ENCODE peak calls at places on chromosomes 5 and 9, in seven cellular contexts. M, E, L, U, F, N and R are unnamed samples. For H3K4me1, the result is how much of the 10 kb centered on the place peaks cover.

GRCh38 chr9:93958875-93959682 is 3.9 kb upstream of the BARX1 start:
- DNase-seq in E (no peak), L (no peak), F (no peak), U (peak), M (no peak), N (no peak), R (no peak)

GRCh38 chr9:79975471-79976316 is 403.9 kb downstream of the TLE4 start:
- DNase-seq in E (no peak), L (no peak), M (no peak), U (no peak), N (no peak), F (no peak), R (no peak)

GRCh38 chr9:37178742-37179141 is 58.4 kb downstream of the ZCCHC7 start:
- DNase-seq in E (no peak), F (no peak), N (no peak), L (no peak), U (no peak), M (no peak), R (no peak)

GRCh38 chr5:154606675-154607321 is 128.8 kb upstream of the HAND1 start:
- DNase-seq in L (no peak), E (no peak), U (no peak), F (no peak), M (no peak), N (no peak), R (no peak)

GRCh38 chr5:118580959-118581358 is 407.4 kb downstream of the DTWD2 start:
- DNase-seq in F (no peak), U (no peak), M (no peak), L (no peak), E (no peak), N (no peak), R (no peak)

GRCh38 chr5:10485142-10485795 is 43.6 kb downstream of the ROPN1L start:
- DNase-seq in E (no peak), L (no peak), F (peak), M (peak), N (no peak), U (peak), R (peak)

GRCh38 chr9:110027624-110028023 is 180.3 kb downstream of the C9orf152 start:
- DNase-seq in N (no peak), M (no peak), L (no peak), F (peak), E (no peak), U (no peak), R (no peak)

GRCh38 chr9:124972241-124972770 is 31.4 kb upstream of the GOLGA1 start:
- DNase-seq in N (no peak), L (no peak), E (no peak), M (no peak), F (no peak), U (no peak), R (no peak)

GRCh38 chr9:131834721-131835120 is 94.8 kb upstream of the RAPGEF1 start:
- DNase-seq in E (no peak), U (no peak), F (no peak), L (no peak), N (no peak), M (no peak), R (no peak)

GRCh38 chr9:22454021-22454420 is 7.4 kb downstream of the DMRTA1 start:
- DNase-seq in L (no peak), N (no peak), F (no peak), U (no peak), E (no peak), M (no peak), R (no peak)

GRCh38 chr9:116450378-116451139 is 236.5 kb upstream of the TRIM32 start:
- DNase-seq in L (no peak), N (no peak), M (no peak), F (peak), E (no peak), U (no peak), R (peak)

GRCh38 chr9:130707225-130707976 is 13.8 kb downstream of the EXOSC2 start:
- DNase-seq in M (peak), U (peak), N (peak), F (peak), E (peak), L (peak), R (peak)

GRCh38 chr9:130426883-130427282 is 17.9 kb upstream of the ASS1 start:
- DNase-seq in U (peak), L (no peak), M (peak), N (no peak), F (peak), E (no peak), R (peak)

GRCh38 chr5:88979244-88979643 is 96.3 kb upstream of the MEF2C start:
- DNase-seq in U (no peak), E (no peak), L (no peak), M (no peak), N (no peak), F (peak), R (no peak)

GRCh38 chr9:4066120-4066519 is 233.7 kb downstream of the GLIS3 start:
- DNase-seq in M (no peak), L (no peak), N (no peak), U (peak), F (no peak), E (no peak), R (no peak)

GRCh38 chr9:134653259-134654009 is 11.8 kb downstream of the COL5A1 start:
- DNase-seq in E (no peak), U (no peak), M (no peak), N (no peak), L (no peak), F (no peak), R (peak)

GRCh38 chr9:31824860-31825259 is 559.6 kb upstream of the ACO1 start:
- DNase-seq in U (no peak), E (no peak), N (no peak), M (no peak), L (no peak), F (no peak), R (no peak)

GRCh38 chr9:127159949-127160610 is 37.6 kb upstream of the ANGPTL2 start:
- DNase-seq in N (no peak), E (peak), M (no peak), U (peak), L (peak), F (no peak), R (no peak)

GRCh38 chr9:121485618-121486531 is 13.8 kb downstream of the GGTA1 start:
- DNase-seq in M (no peak), U (no peak), E (no peak), L (no peak), F (no peak), N (no peak), R (no peak)

GRCh38 chr9:116204252-116204882 is 50.8 kb downstream of the PAPPA start:
- DNase-seq in E (no peak), F (no peak), N (no peak), U (no peak), L (no peak), M (no peak), R (no peak)

GRCh38 chr5:36156619-36157018 is 4.7 kb downstream of the SKP2 start:
- DNase-seq in U (no peak), L (no peak), M (no peak), F (peak), N (no peak), E (no peak), R (no peak)

GRCh38 chr9:127535834-127536233 is 76.2 kb upstream of the STXBP1 start:
- DNase-seq in L (no peak), U (no peak), E (no peak), F (no peak), N (no peak), M (no peak), R (no peak)

GRCh38 chr5:160694896-160695295 is 157.1 kb downstream of the ATP10B start:
- DNase-seq in L (no peak), M (no peak), U (no peak), E (no peak), F (no peak), N (no peak), R (no peak)

GRCh38 chr5:142235870-142236672 is 88.8 kb downstream of the SPRY4 start:
- DNase-seq in E (no peak), L (no peak), U (peak), N (no peak), M (no peak), F (no peak), R (no peak)

GRCh38 chr9:104912606-104913005 is 15.3 kb downstream of the ABCA1 start:
- DNase-seq in N (no peak), F (no peak), U (peak), M (no peak), E (no peak), L (no peak), R (no peak)

GRCh38 chr5:114999176-114999575 is 170.5 kb downstream of the TRIM36 start:
- DNase-seq in F (no peak), U (no peak), M (no peak), L (no peak), N (no peak), E (no peak), R (no peak)

GRCh38 chr5:59021286-59021673 is 438.4 kb downstream of the RAB3C start:
- DNase-seq in F (no peak), U (no peak), N (no peak), M (no peak), E (no peak), L (no peak), R (no peak)

GRCh38 chr9:69004836-69005235 is 9.1 kb downstream of the PRKACG start:
- DNase-seq in U (no peak), E (no peak), M (no peak), F (no peak), L (no peak), N (no peak), R (no peak)

GRCh38 chr5:119385136-119386128 is 29.6 kb downstream of the TNFAIP8 start:
- DNase-seq in F (no peak), U (no peak), E (no peak), N (no peak), L (no peak), M (no peak), R (no peak)

GRCh38 chr5:66193419-66193818 is 49.3 kb downstream of the SREK1 start:
- DNase-seq in U (no peak), N (no peak), E (no peak), M (no peak), F (no peak), L (no peak), R (no peak)

GRCh38 chr9:91408475-91408874 is 15.2 kb downstream of the NFIL3 start:
- DNase-seq in M (no peak), E (no peak), U (no peak), F (peak), L (no peak), N (no peak), R (no peak)

GRCh38 chr5:141872496-141873356 is 5.5 kb downstream of the PCDH1 start:
- DNase-seq in N (no peak), U (peak), E (no peak), L (no peak), F (no peak), M (no peak), R (no peak)

GRCh38 chr5:167284491-167284890 is 1007.0 kb upstream of the WWC1 start:
- DNase-seq in F (peak), M (no peak), L (no peak), U (no peak), N (no peak), E (no peak), R (no peak)

GRCh38 chr5:35477321-35477720 is 140.3 kb upstream of the SPEF2 start:
- DNase-seq in N (no peak), M (no peak), F (no peak), U (no peak), E (no peak), L (no peak), R (no peak)

GRCh38 chr5:109390188-109390587 is 19.6 kb downstream of the PJA2 start:
- DNase-seq in L (no peak), F (no peak), U (no peak), M (no peak), E (no peak), N (no peak), R (no peak)

GRCh38 chr9:120696551-120697230 is 17.6 kb downstream of the MEGF9 start:
- DNase-seq in F (no peak), E (no peak), N (no peak), M (peak), U (no peak), L (no peak), R (no peak)

DNA sequence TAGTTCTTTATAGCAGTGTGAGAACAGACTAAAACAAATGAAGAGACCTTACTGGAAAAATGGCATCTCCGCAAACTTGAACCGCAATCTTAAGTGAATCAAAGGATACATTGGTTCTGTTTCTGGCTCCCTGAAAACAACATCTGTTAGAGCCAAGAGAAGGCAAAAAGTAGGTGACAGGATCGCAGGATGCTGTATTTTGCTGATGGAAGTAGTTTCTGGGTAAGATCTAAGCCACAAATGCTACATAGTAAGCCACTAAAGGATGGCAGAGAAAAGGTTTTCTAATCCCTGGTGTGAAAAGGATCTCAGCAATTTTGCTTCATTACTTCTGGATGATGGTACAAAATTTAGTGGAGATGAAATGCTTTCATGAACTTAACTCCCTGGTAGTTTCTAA is 63.3 kb upstream of the HTR4 start:
- DNase-seq in U (no peak), L (no peak), N (no peak), M (no peak), E (no peak), F (no peak), R (no peak)
- H3K4me1 ChIP-seq in U (under half), L (under half), N (under half), M (under half), E (under half), F (under half), R (under half)

GRCh38 chr9:92728831-92729734 is 35.5 kb downstream of the BICD2 start:
- DNase-seq in F (no peak), L (peak), U (peak), M (no peak), N (no peak), E (no peak), R (peak)
- H3K4me1 ChIP-seq in F (under half), L (under half), U (under half), M (under half), N (under half), E (under half), R (under half)

GRCh38 chr9:100216178-100216787 is 117.2 kb downstream of the INVS start:
- DNase-seq in L (peak), M (peak), N (peak), U (peak), F (peak), E (peak), R (no peak)

GRCh38 chr9:100208673-100209072 is 109.6 kb downstream of the INVS start:
- DNase-seq in M (no peak), F (no peak), E (no peak), N (no peak), L (no peak), U (no peak), R (no peak)

GRCh38 chr9:100206899-100207298 is 107.9 kb downstream of the INVS start:
- DNase-seq in N (no peak), E (no peak), L (no peak), M (no peak), F (peak), U (no peak), R (no peak)

GRCh38 chr9:100213730-100214477 is 114.9 kb downstream of the INVS start:
- DNase-seq in M (peak), L (no peak), N (no peak), E (no peak), F (peak), U (no peak), R (no peak)

GRCh38 chr9:100211471-100211870 is 112.4 kb downstream of the INVS start:
- DNase-seq in L (no peak), N (no peak), U (no peak), M (no peak), F (no peak), E (no peak), R (no peak)
- H3K4me1 ChIP-seq in L (under half), N (under half), U (under half), M (under half), F (under half), E (under half), R (under half)

GRCh38 chr5:148998174-148998797 is 64.6 kb downstream of the SH3TC2 start:
- DNase-seq in E (no peak), L (no peak), U (peak), M (peak), N (peak), F (peak), R (no peak)

GRCh38 chr5:149002761-149003689 is 59.8 kb downstream of the SH3TC2 start:
- DNase-seq in N (no peak), E (no peak), M (peak), U (no peak), L (no peak), F (peak), R (no peak)

GRCh38 chr5:149002053-149002452 is 60.8 kb downstream of the SH3TC2 start:
- DNase-seq in L (no peak), N (no peak), M (peak), E (no peak), U (peak), F (peak), R (peak)

GRCh38 chr5:149001154-149001553 is 61.7 kb downstream of the SH3TC2 start:
- DNase-seq in U (no peak), E (no peak), N (no peak), L (no peak), M (no peak), F (no peak), R (no peak)

GRCh38 chr5:148999741-149000140 is 63.1 kb downstream of the SH3TC2 start:
- DNase-seq in F (no peak), L (no peak), U (no peak), E (no peak), N (no peak), M (no peak), R (no peak)
- H3K4me1 ChIP-seq in F (under half), L (under half), U (under half), E (under half), N (under half), M (under half), R (under half)

GRCh38 chr5:105817416-105817815 is 1853.3 kb downstream of the EFNA5 start:
- DNase-seq in M (no peak), F (no peak), L (no peak), N (no peak), E (no peak), U (no peak), R (no peak)
- H3K4me1 ChIP-seq in M (under half), F (under half), L (under half), N (under half), E (under half), U (under half), R (under half)

GRCh38 chr9:95494022-95494415 is 22.8 kb downstream of the PTCH1 start:
- DNase-seq in E (no peak), N (peak), U (no peak), F (no peak), L (peak), M (no peak), R (no peak)
- H3K4me1 ChIP-seq in E (under half), N (half or more), U (under half), F (under half), L (half or more), M (under half), R (under half)

DNA sequence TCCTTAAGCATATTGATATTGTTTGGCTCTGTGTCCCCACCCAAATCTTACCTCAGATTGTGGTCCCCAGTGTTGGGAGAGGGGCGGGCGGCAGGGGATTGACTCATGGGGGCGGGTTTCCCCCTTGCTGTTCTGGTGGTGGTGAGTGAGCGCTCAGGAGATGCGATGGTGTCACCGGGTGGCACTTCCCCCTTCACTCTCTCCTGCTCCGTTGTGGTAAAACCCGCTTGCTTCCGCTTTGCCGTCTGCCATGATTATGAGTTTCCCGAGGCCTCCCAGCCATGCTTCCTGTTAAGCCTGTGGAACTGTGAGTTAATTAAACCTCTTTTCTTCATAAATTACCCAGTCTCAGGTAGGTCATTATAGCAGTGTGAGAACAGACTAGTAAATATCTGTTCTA is 229.1 kb downstream of the IRX2 start:
- DNase-seq in L (peak), M (no peak), E (no peak), N (no peak), U (no peak), F (no peak), R (no peak)
- H3K4me1 ChIP-seq in L (under half), M (under half), E (under half), N (under half), U (under half), F (under half), R (under half)

GRCh38 chr5:68653471-68653870 is 437.9 kb downstream of the PIK3R1 start:
- DNase-seq in F (no peak), N (no peak), M (no peak), L (no peak), E (no peak), U (no peak), R (no peak)
- H3K4me1 ChIP-seq in F (under half), N (under half), M (under half), L (under half), E (under half), U (under half), R (under half)

GRCh38 chr5:149147673-149148072 is 6.4 kb downstream of the ABLIM3 start:
- DNase-seq in F (no peak), U (no peak), E (no peak), N (no peak), M (no peak), L (no peak), R (no peak)
- H3K4me1 ChIP-seq in F (under half), U (under half), E (under half), N (under half), M (under half), L (under half), R (under half)

GRCh38 chr9:112212926-112213325 is 37.8 kb upstream of the SUSD1 start:
- DNase-seq in M (no peak), L (no peak), U (no peak), N (no peak), F (no peak), E (no peak), R (no peak)

GRCh38 chr9:112203536-112203935 is 28.4 kb upstream of the SUSD1 start:
- DNase-seq in M (no peak), F (peak), U (no peak), L (no peak), N (no peak), E (no peak), R (no peak)

DNA sequence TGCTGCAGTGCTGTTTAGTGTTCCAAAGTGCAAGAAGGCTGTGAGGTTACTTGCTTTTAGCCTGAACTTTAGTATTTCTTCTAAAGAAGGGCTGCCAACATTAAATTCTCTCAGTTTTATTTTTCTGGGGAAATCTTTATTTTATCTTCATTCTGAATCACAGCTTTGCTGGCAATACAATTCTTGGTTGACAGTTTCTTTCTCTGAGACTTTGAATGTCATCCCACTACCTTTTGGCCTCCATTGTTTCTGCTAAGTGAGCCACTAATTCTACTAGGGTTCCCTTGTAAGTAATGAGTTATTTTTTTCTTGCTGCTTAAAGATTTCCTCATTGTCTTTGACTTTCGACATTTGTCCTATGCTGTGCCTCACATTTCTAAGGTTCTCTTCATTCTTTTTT is 32.4 kb upstream of the SUSD1 start:
- DNase-seq in E (no peak), N (no peak), F (no peak), U (no peak), M (no peak), L (no peak), R (no peak)
- H3K4me1 ChIP-seq in E (under half), N (under half), F (under half), U (under half), M (under half), L (under half), R (under half)